ENCODE peak calls at places on chromosomes 12 and 14, in six cellular contexts. V is stimulated activated CD8-positive, alpha-beta memory T cell treated with anti-CD3 and anti-CD28 coated beads, Interleukin-2, amount 100 ng/mL, for 1 hour; K is glutamatergic neuron; Q is stimulated activated CD4-positive, alpha-beta T cell treated with anti-CD3 and anti-CD28 coated beads, Interleukin-4, amount 100 ng/mL, for 48 hours; D is GOT3; E is effector CD4-positive, alpha-beta T cell. G is an unnamed sample.

GRCh38 chr12:77577756-77578155 is 252.9 kb upstream of the NAV3 start:
- DNase-seq in V (no peak), K (no peak), Q (no peak), D (no peak), E (no peak), G (no peak)

GRCh38 chr12:55171445-55171844 is 45.2 kb downstream of the OR9K2 start:
- DNase-seq in V (no peak), K (no peak), Q (no peak), D (no peak), E (no peak), G (no peak)

GRCh38 chr12:51185171-51185717 is 12.3 kb upstream of the TFCP2 start:
- DNase-seq in V (no peak), K (no peak), Q (no peak), D (no peak), E (no peak), G (no peak)

GRCh38 chr14:37594916-37595808 is at the start of the genes FOXA1 and TTC6:
- DNase-seq in V (no peak), K (peak), Q (no peak), D (no peak), E (no peak), G (no peak)

GRCh38 chr14:91303091-91303923 is 58.8 kb upstream of the GPR68 start:
- DNase-seq in V (no peak), K (peak), Q (peak), D (no peak), E (peak), G (peak)

GRCh38 chr14:35558680-35559079 is 24.7 kb downstream of the INSM2 start:
- DNase-seq in V (no peak), K (no peak), Q (no peak), D (no peak), E (no peak), G (no peak)

GRCh38 chr12:111673503-111673902 is 12.3 kb downstream of the BRAP start:
- DNase-seq in V (no peak), K (no peak), Q (no peak), D (no peak), E (no peak), G (no peak)

GRCh38 chr14:65032319-65032718 is 45.6 kb downstream of the FNTB start:
- DNase-seq in V (no peak), K (no peak), Q (no peak), D (no peak), E (no peak), G (no peak)

GRCh38 chr12:11508699-11509098 is 113.3 kb upstream of the PRB2 start:
- DNase-seq in V (no peak), K (no peak), Q (no peak), D (no peak), E (no peak), G (no peak)

GRCh38 chr12:29316772-29317171 is 64.2 kb downstream of the ERGIC2 start:
- DNase-seq in V (no peak), K (no peak), Q (no peak), D (no peak), E (no peak), G (no peak)

GRCh38 chr12:97716356-97716755 is 253.8 kb downstream of the RMST start:
- DNase-seq in V (no peak), K (no peak), Q (no peak), D (no peak), E (no peak), G (no peak)

GRCh38 chr12:94545937-94546771 is 86.5 kb upstream of the CEP83 start:
- DNase-seq in V (no peak), K (peak), Q (no peak), D (no peak), E (no peak), G (no peak)

GRCh38 chr12:94930216-94930654 is 73.3 kb downstream of the NDUFA12 start:
- DNase-seq in V (no peak), K (no peak), Q (no peak), D (no peak), E (no peak), G (no peak)

GRCh38 chr14:97719931-97720330 is 922.7 kb downstream of the VRK1 start:
- DNase-seq in V (no peak), K (no peak), Q (no peak), D (no peak), E (peak), G (peak)

GRCh38 chr14:70289138-70289537 is 70.3 kb downstream of the COX16 start:
- DNase-seq in V (no peak), K (no peak), Q (peak), D (no peak), E (no peak), G (peak)

GRCh38 chr14:83101855-83102254 is 1568.2 kb upstream of the SEL1L start:
- DNase-seq in V (no peak), K (no peak), Q (no peak), D (no peak), E (no peak), G (no peak)

GRCh38 chr12:31702047-31702446 is 26.8 kb downstream of the AMN1 start:
- DNase-seq in V (no peak), K (no peak), Q (no peak), D (no peak), E (no peak), G (no peak)

GRCh38 chr12:123363385-123363742 is 1.3 kb downstream of the SBNO1 start:
- DNase-seq in V (no peak), K (no peak), Q (peak), D (no peak), E (no peak), G (no peak)

GRCh38 chr14:95157987-95158712 is 821 bp upstream of the DICER1 start:
- DNase-seq in V (no peak), K (no peak), Q (no peak), D (no peak), E (no peak), G (peak)

G was measured in CD4-positive, alpha-beta memory T cell.